ENCODE peak calls at places on chromosome 15, in four cellular contexts. One of them, this sample, is unnamed.

GRCh38 chr15:48239334-48239733 is 33.2 kb downstream of the SLC12A1 start:
- DNase-seq in NCI-H345: no peak
- DNase-seq in non-pigmented ciliary epithelial cell: no peak
- DNase-seq in aorta: no peak
- DNase-seq in this sample: no peak

GRCh38 chr15:41703120-41703519 is 42.9 kb downstream of the MGA start:
- DNase-seq in NCI-H345: no peak
- DNase-seq in non-pigmented ciliary epithelial cell: no peak
- DNase-seq in aorta: no peak
- DNase-seq in this sample: no peak

GRCh38 chr15:51830279-51830806 is 890 bp downstream of the TMOD3 start:
- DNase-seq in NCI-H345: no peak
- DNase-seq in non-pigmented ciliary epithelial cell: no peak
- DNase-seq in aorta: no peak
- DNase-seq in this sample: peak

GRCh38 chr15:31752363-31752762 is 278.0 kb upstream of the CHRNA7 start:
- DNase-seq in NCI-H345: no peak
- DNase-seq in non-pigmented ciliary epithelial cell: peak
- DNase-seq in aorta: no peak
- DNase-seq in this sample: peak

GRCh38 chr15:83115831-83116565 is 8.6 kb downstream of the TM6SF1 start:
- DNase-seq in NCI-H345: no peak
- DNase-seq in non-pigmented ciliary epithelial cell: no peak
- DNase-seq in aorta: no peak
- DNase-seq in this sample: no peak

GRCh38 chr15:35925634-35926380 is 379.8 kb upstream of the DPH6 start:
- DNase-seq in NCI-H345: no peak
- DNase-seq in non-pigmented ciliary epithelial cell: peak
- DNase-seq in aorta: no peak
- DNase-seq in this sample: peak

GRCh38 chr15:99511529-99511864 is 54.3 kb upstream of the MEF2A start:
- DNase-seq in NCI-H345: no peak
- DNase-seq in non-pigmented ciliary epithelial cell: no peak
- DNase-seq in aorta: no peak
- DNase-seq in this sample: no peak

GRCh38 chr15:76664895-76665294 is 240.2 kb downstream of the SCAPER start:
- DNase-seq in NCI-H345: peak
- DNase-seq in non-pigmented ciliary epithelial cell: no peak
- DNase-seq in aorta: no peak
- DNase-seq in this sample: no peak

GRCh38 chr15:28106294-28107110 is 7.4 kb upstream of the OCA2 start:
- DNase-seq in NCI-H345: no peak
- DNase-seq in non-pigmented ciliary epithelial cell: no peak
- DNase-seq in aorta: no peak
- DNase-seq in this sample: no peak

GRCh38 chr15:35713733-35714132 is 167.8 kb upstream of the DPH6 start:
- DNase-seq in NCI-H345: no peak
- DNase-seq in non-pigmented ciliary epithelial cell: peak
- DNase-seq in aorta: no peak
- DNase-seq in this sample: peak

GRCh38 chr15:49815937-49816336 is 195.1 kb downstream of the DTWD1 start:
- DNase-seq in NCI-H345: no peak
- DNase-seq in non-pigmented ciliary epithelial cell: peak
- DNase-seq in aorta: peak
- DNase-seq in this sample: no peak

GRCh38 chr15:58441376-58442070 is 9.7 kb downstream of the LIPC start:
- DNase-seq in NCI-H345: no peak
- DNase-seq in non-pigmented ciliary epithelial cell: peak
- DNase-seq in aorta: no peak
- DNase-seq in this sample: peak

GRCh38 chr15:52261498-52262242 is 33.9 kb downstream of the MYO5C start:
- DNase-seq in NCI-H345: no peak
- DNase-seq in non-pigmented ciliary epithelial cell: peak
- DNase-seq in aorta: peak
- DNase-seq in this sample: peak